ENCODE peak calls at places on chromosomes 11 and 22, in eight cellular contexts. A is HT1080; Q is left cardiac atrium; T is EH; N is GM18507; B is mesenchymal stem cell; P is activated naive CD4-positive, alpha-beta T cell treated with anti-CD3 and anti-CD28 coated beads, Interleukin-2, amount 10 ng/mL, durations not matched to agents 7 days and 5 days; R is HEK293T. L is an unnamed sample.
A peak's percentile ranks its signal among the peaks of the same experiment; 100 is the strongest.

GRCh38 chr11:126263489-126263888 is 5.2 kb downstream of the SRPRA start:
- DNase-seq in A (no peak), Q (no peak), T (no peak), N (no peak), B (no peak), P (no peak), R (no peak), L (no peak)

GRCh38 chr11:45045692-45046471 is 95.2 kb upstream of the TP53I11 start:
- DNase-seq in A (peak; percentile 59), Q (peak; percentile 64), T (peak; percentile 55), N (no peak), B (peak; percentile 85), P (no peak), R (no peak), L (no peak)

GRCh38 chr22:36736701-36737320 is 33.3 kb upstream of the CACNG2 start:
- DNase-seq in A (no peak), Q (no peak), T (no peak), N (no peak), B (no peak), P (no peak), R (no peak), L (no peak)

GRCh38 chr11:81772161-81772560 is 961.5 kb downstream of the FAM181B start:
- DNase-seq in A (peak; percentile 28), Q (peak; percentile 22), T (no peak), N (no peak), B (no peak), P (no peak), R (no peak), L (no peak)

GRCh38 chr11:26483101-26483500 is 89.0 kb downstream of the MUC15 start:
- DNase-seq in A (no peak), Q (no peak), T (no peak), N (no peak), B (no peak), P (no peak), R (no peak), L (no peak)

GRCh38 chr22:40001800-40002577 is 7.2 kb downstream of the FAM83F start:
- DNase-seq in A (no peak), Q (no peak), T (peak; percentile 11), N (no peak), B (no peak), P (no peak), R (no peak), L (no peak)

GRCh38 chr11:59573216-59573615 is 42.4 kb downstream of the OSBP start:
- DNase-seq in A (peak; percentile 48), Q (no peak), T (peak; percentile 95), N (no peak), B (peak; percentile 92), P (no peak), R (no peak), L (no peak)

GRCh38 chr11:44445500-44446340 is 119.7 kb upstream of the CD82 start:
- DNase-seq in A (no peak), Q (no peak), T (no peak), N (no peak), B (no peak), P (no peak), R (no peak), L (no peak)

GRCh38 chr22:32799516-32799915 is 2.0 kb upstream of the TIMP3 start:
- DNase-seq in A (no peak), Q (no peak), T (no peak), N (no peak), B (no peak), P (no peak), R (no peak), L (no peak)

GRCh38 chr11:30422389-30422788 is 99.5 kb downstream of the ARL14EP start:
- DNase-seq in A (no peak), Q (no peak), T (no peak), N (no peak), B (no peak), P (no peak), R (no peak), L (no peak)

GRCh38 chr11:126997196-126997595 is 3.4 kb downstream of the KIRREL3 start:
- DNase-seq in A (no peak), Q (no peak), T (peak; percentile 76), N (no peak), B (no peak), P (no peak), R (no peak), L (no peak)

GRCh38 chr11:17629113-17629512 is 82.1 kb downstream of the OTOG start:
- DNase-seq in A (no peak), Q (no peak), T (no peak), N (no peak), B (no peak), P (no peak), R (no peak), L (no peak)

GRCh38 chr11:127862406-127862805 is 725.0 kb downstream of the ETS1 start:
- DNase-seq in A (peak; percentile 55), Q (no peak), T (peak; percentile 59), N (no peak), B (no peak), P (no peak), R (no peak), L (no peak)

GRCh38 chr11:2653930-2654739 is 45.7 kb downstream of the KCNQ1OT1 start:
- DNase-seq in A (no peak), Q (no peak), T (no peak), N (no peak), B (no peak), P (no peak), R (peak; percentile 6), L (no peak)

GRCh38 chr22:27748355-27749168 is 53.0 kb downstream of the MN1 start:
- DNase-seq in A (no peak), Q (peak; percentile 31), T (peak; percentile 75), N (no peak), B (peak; percentile 81), P (no peak), R (no peak), L (no peak)

GRCh38 chr11:63613517-63614135 is 607 bp downstream of the PLAAT3 start:
- DNase-seq in A (peak; percentile 32), Q (peak; percentile 68), T (peak; percentile 32), N (no peak), B (peak; percentile 37), P (peak; percentile 62), R (no peak), L (no peak)

GRCh38 chr11:65014146-65014960 is at the start of gene ARL2:
- DNase-seq in A (no peak), Q (no peak), T (no peak), N (peak; percentile 78), B (no peak), P (peak; percentile 62), R (no peak), L (peak; percentile 88)

GRCh38 chr11:68008381-68009337 is 1.5 kb upstream of the ALDH3B1 start:
- DNase-seq in A (no peak), Q (no peak), T (no peak), N (no peak), B (no peak), P (no peak), R (no peak), L (no peak)

GRCh38 chr11:63837719-63838118 is 1.2 kb upstream of the MARK2 start:
- DNase-seq in A (no peak), Q (no peak), T (no peak), N (no peak), B (no peak), P (no peak), R (no peak), L (no peak)

GRCh38 chr11:37115963-37116362 is 517.9 kb upstream of the RAG2 start:
- DNase-seq in A (no peak), Q (no peak), T (no peak), N (no peak), B (no peak), P (no peak), R (no peak), L (no peak)

GRCh38 chr22:24088796-24089195 is 77.7 kb downstream of the CABIN1 start:
- DNase-seq in A (no peak), Q (no peak), T (peak; percentile 70), N (no peak), B (peak; percentile 13), P (no peak), R (no peak), L (no peak)

GRCh38 chr22:44623771-44624510 is 78.1 kb upstream of the PRR5 start:
- DNase-seq in A (no peak), Q (no peak), T (peak; percentile 30), N (no peak), B (peak; percentile 39), P (peak; percentile 30), R (peak; percentile 63), L (no peak)

L was measured in GM19239.